ENCODE peak calls at places on chromosome 21, in nine cellular contexts. N is brain microvascular endothelial cell; I is choroid plexus epithelial cell; V is A673; G is CD4-positive, alpha-beta T cell; J is progenitor cell of endocrine pancreas; Q is cardiac muscle cell; X is right lobe of liver; W is esophagus squamous epithelium. Z is an unnamed sample.

GRCh38 chr21:34192646-34193285 is 119.4 kb downstream of the MRPS6 start:
- DNase-seq in I (no peak), Q (no peak), N (no peak), V (no peak), X (no peak), W (no peak), G (no peak), J (no peak), Z (no peak)

GRCh38 chr21:34942911-34943310 is 106.2 kb downstream of the RUNX1 start:
- DNase-seq in V (no peak), W (no peak), G (no peak), J (no peak), Q (no peak), X (no peak), N (no peak), I (no peak), Z (no peak)

GRCh38 chr21:42534361-42534900 is 20.8 kb downstream of the SLC37A1 start:
- DNase-seq in G (no peak), I (no peak), Q (no peak), N (no peak), X (peak), V (peak), J (no peak), W (no peak), Z (no peak)

GRCh38 chr21:27802816-27803475 is 836.1 kb upstream of the ADAMTS5 start:
- DNase-seq in V (peak), Q (peak), W (no peak), G (no peak), N (peak), I (peak), J (no peak), X (no peak), Z (peak)

GRCh38 chr21:43972850-43973633 is 39.1 kb upstream of the TRAPPC10 start:
- DNase-seq in N (no peak), G (no peak), W (no peak), J (no peak), Q (no peak), V (no peak), I (no peak), X (no peak), Z (no peak)

GRCh38 chr21:27813750-27814149 is 846.9 kb upstream of the ADAMTS5 start:
- DNase-seq in V (no peak), G (no peak), J (no peak), I (no peak), N (no peak), Q (no peak), W (no peak), X (no peak), Z (peak)

GRCh38 chr21:27143476-27143875 is 176.6 kb upstream of the ADAMTS5 start:
- DNase-seq in X (no peak), I (no peak), G (no peak), W (no peak), V (no peak), Q (no peak), N (no peak), J (no peak), Z (no peak)

GRCh38 chr21:14119038-14119437 is 91.7 kb downstream of the LIPI start:
- DNase-seq in Q (no peak), I (no peak), V (no peak), W (no peak), J (no peak), G (no peak), N (no peak), X (no peak), Z (no peak)

GRCh38 chr21:29349702-29350101 is 51.0 kb downstream of the BACH1 start:
- DNase-seq in N (no peak), Q (no peak), I (no peak), X (no peak), G (no peak), J (no peak), W (no peak), V (peak), Z (no peak)

GRCh38 chr21:34822957-34823356 is 154.2 kb downstream of the CLIC6 start:
- DNase-seq in J (no peak), V (no peak), X (no peak), I (peak), Q (peak), G (no peak), W (no peak), N (peak), Z (no peak)

GRCh38 chr21:35470522-35470921 is 421.4 kb upstream of the RUNX1 start:
- DNase-seq in G (no peak), W (no peak), N (no peak), V (no peak), J (no peak), I (no peak), X (no peak), Q (no peak), Z (no peak)

GRCh38 chr21:34885636-34886553 is 163.2 kb downstream of the RUNX1 start:
- DNase-seq in X (no peak), J (no peak), W (no peak), Q (peak), G (no peak), V (no peak), N (no peak), I (no peak), Z (no peak)

GRCh38 chr21:28374881-28375280 is 617.8 kb downstream of the LTN1 start:
- DNase-seq in X (no peak), Q (no peak), V (no peak), N (no peak), W (no peak), I (no peak), J (no peak), G (no peak), Z (no peak)

GRCh38 chr21:35204850-35205564 is 155.9 kb upstream of the RUNX1 start:
- DNase-seq in Q (peak), I (peak), N (peak), V (peak), W (no peak), G (no peak), X (peak), J (no peak), Z (no peak)

GRCh38 chr21:15140321-15141019 is 75.7 kb upstream of the NRIP1 start:
- DNase-seq in Q (peak), I (peak), X (peak), J (peak), V (no peak), G (no peak), W (no peak), N (no peak), Z (peak)

GRCh38 chr21:36964832-36965719 is 1.4 kb downstream of the HLCS start:
- DNase-seq in G (no peak), N (no peak), Q (no peak), X (no peak), W (no peak), I (no peak), J (no peak), V (no peak), Z (no peak)

GRCh38 chr21:41247561-41247968 is 69.0 kb upstream of the FAM3B start:
- DNase-seq in I (peak), Q (peak), V (no peak), J (no peak), G (no peak), X (peak), W (no peak), N (peak), Z (no peak)

GRCh38 chr21:28952686-28953085 is 40.0 kb downstream of the LTN1 start:
- DNase-seq in X (no peak), G (no peak), I (peak), W (no peak), Q (no peak), J (no peak), V (no peak), N (peak), Z (no peak)

GRCh38 chr21:25563399-25564116 is 43.7 kb downstream of the MRPL39 start:
- DNase-seq in I (no peak), Q (peak), X (no peak), G (no peak), W (no peak), V (no peak), J (no peak), N (no peak), Z (no peak)

GRCh38 chr21:36209626-36210171 is 53.1 kb downstream of the DOP1B start:
- DNase-seq in X (peak), J (no peak), Q (peak), V (peak), G (peak), I (peak), W (no peak), N (peak), Z (no peak)

GRCh38 chr21:29656504-29657227 is 283.1 kb downstream of the GRIK1 start:
- DNase-seq in Q (peak), X (no peak), V (peak), W (no peak), N (peak), J (no peak), I (peak), G (no peak), Z (no peak)

GRCh38 chr21:14787312-14787711 is 241.2 kb upstream of the SAMSN1 start:
- DNase-seq in J (no peak), W (no peak), Q (no peak), X (no peak), V (no peak), I (no peak), G (no peak), N (no peak), Z (no peak)

GRCh38 chr21:35096959-35097358 is 47.9 kb upstream of the RUNX1 start:
- DNase-seq in I (no peak), G (no peak), V (no peak), J (no peak), X (no peak), Q (no peak), N (no peak), W (no peak), Z (no peak)

GRCh38 chr21:38333290-38334272 is 76.8 kb downstream of the KCNJ15 start:
- DNase-seq in N (no peak), X (peak), I (peak), J (no peak), G (no peak), V (no peak), W (no peak), Q (peak), Z (no peak)
- TF ChIP-seq CTCF in N (peak), X (no peak), I (peak), J (peak), G (peak), V (no peak), W (no peak), Q (peak), Z (no peak)

GRCh38 chr21:45154511-45155508 is 80.4 kb downstream of the ADARB1 start:
- DNase-seq in J (no peak), Q (peak), I (peak), V (peak), X (peak), N (peak), W (no peak), G (peak), Z (no peak)

GRCh38 chr21:45150630-45151265 is 76.4 kb downstream of the ADARB1 start:
- DNase-seq in N (no peak), W (no peak), G (no peak), V (no peak), Q (no peak), X (peak), I (no peak), J (no peak), Z (no peak)

GRCh38 chr21:45153358-45154318 is 79.3 kb downstream of the ADARB1 start:
- DNase-seq in Q (no peak), W (no peak), N (no peak), J (no peak), I (peak), G (no peak), V (no peak), X (peak), Z (no peak)

GRCh38 chr21:45151484-45152115 is 77.2 kb downstream of the ADARB1 start:
- DNase-seq in J (no peak), N (no peak), I (no peak), W (no peak), X (peak), G (no peak), Q (peak), V (peak), Z (no peak)

GRCh38 chr21:45152265-45152746 is 77.9 kb downstream of the ADARB1 start:
- DNase-seq in J (no peak), I (peak), Q (no peak), N (peak), X (peak), G (peak), V (peak), W (no peak), Z (peak)
- TF ChIP-seq CTCF in J (peak), I (peak), Q (peak), N (peak), X (no peak), G (peak), V (peak), W (no peak), Z (peak)

DNA sequence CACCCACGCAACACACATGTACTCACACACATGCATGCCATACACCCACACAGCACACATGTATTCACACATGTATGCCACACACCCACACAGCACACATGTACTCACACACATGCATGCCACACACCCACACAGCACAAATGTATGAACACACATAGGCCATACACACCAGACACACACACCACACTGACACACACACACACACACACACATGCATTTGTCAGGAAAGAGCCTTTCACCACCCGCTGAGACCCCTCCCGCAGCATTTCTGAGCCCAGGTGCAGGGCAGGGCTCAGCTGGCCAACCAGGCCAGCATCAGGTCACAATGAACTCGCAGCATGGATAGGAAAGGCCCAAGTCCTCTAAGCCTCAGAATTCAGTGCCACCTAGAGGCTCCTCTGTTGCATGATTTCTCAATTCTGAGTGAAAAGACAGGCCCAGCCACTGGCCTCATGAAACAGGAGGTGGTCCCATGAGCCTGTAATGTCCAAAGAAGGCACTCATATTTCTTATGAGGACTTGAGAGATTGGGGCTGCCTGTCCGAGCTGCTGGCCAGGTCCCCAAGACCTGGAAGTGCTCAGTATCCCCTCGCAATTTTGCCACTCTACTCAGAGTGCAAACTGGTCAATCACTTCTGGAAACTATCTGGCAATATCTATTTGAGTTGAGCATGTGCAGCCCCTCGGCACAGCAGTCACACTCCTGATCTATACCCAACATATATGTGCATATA is 57.3 kb downstream of the PSMG1 start:
- DNase-seq in V (peak), G (no peak), Q (peak), J (peak), I (peak), X (peak), N (peak), W (no peak), Z (peak)
- TF ChIP-seq CTCF in V (peak), G (no peak), Q (peak), J (peak), I (peak), X (peak), N (peak), W (peak), Z (peak)

GRCh38 chr21:31347435-31348032 is 3.5 kb upstream of the TIAM1 start:
- DNase-seq in N (peak), W (no peak), X (no peak), G (no peak), J (no peak), I (peak), Q (peak), V (peak), Z (peak)
- TF ChIP-seq CTCF in N (peak), W (peak), X (peak), G (no peak), J (peak), I (peak), Q (peak), V (peak), Z (peak)

DNA sequence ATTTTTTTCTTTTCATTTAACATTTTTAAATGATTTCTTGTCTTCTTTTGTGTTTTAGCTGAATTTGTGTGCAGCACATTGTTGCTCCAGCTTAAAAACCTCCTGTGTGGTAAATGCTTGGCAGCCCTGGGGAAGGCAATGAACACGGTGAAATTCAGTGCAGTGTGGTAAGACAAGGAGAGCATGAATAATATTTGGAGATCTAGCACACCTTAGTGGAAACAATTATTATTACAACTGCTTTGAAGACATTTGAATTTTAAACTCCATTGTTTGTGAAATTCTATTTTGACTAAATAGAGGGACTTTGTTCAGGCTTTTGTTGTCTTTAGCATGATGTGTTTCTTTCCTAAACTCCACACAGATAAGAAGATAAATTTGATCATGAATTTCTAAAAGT is 242.6 kb upstream of the CXADR start:
- DNase-seq in V (peak), J (no peak), Q (peak), X (no peak), W (no peak), G (no peak), I (peak), N (peak), Z (no peak)
- TF ChIP-seq CTCF in V (peak), J (peak), Q (peak), X (peak), W (peak), G (no peak), I (peak), N (peak), Z (peak)